ENCODE peak calls at places on chromosomes 4 and X, in four cellular contexts. C is HL-60, R is GM12878, I is K562. B is an unnamed sample.

GRCh38 chrX:96102997-96103396 is 581.6 kb upstream of the DIAPH2 start:
- DNase-seq in C (no peak), R (no peak), I (no peak), B (no peak)

GRCh38 chrX:119093991-119094741 is 21.4 kb downstream of the CT47C1 start:
- DNase-seq in C (no peak), R (no peak), I (no peak), B (no peak)

GRCh38 chrX:155864655-155865054 is 16.5 kb upstream of the VAMP7 start:
- DNase-seq in C (no peak), R (no peak), I (no peak), B (no peak)

GRCh38 chr4:2406406-2406805 is 12.0 kb downstream of the ZFYVE28 start:
- DNase-seq in C (no peak), R (no peak), I (no peak), B (no peak)

GRCh38 chr4:84269531-84269930 is 229.6 kb downstream of the NKX6-1 start:
- DNase-seq in C (no peak), R (no peak), I (no peak), B (no peak)

GRCh38 chr4:128386761-128387599 is 99.4 kb upstream of the PGRMC2 start:
- DNase-seq in C (peak; percentile 84), R (no peak), I (peak; percentile 43), B (no peak)

GRCh38 chr4:130125468-130125867 is 1029.5 kb downstream of the C4orf33 start:
- DNase-seq in C (no peak), R (no peak), I (no peak), B (no peak)

GRCh38 chr4:119300388-119301131 is 21.4 kb downstream of the FABP2 start:
- DNase-seq in C (peak; percentile 65), R (peak; percentile 80), I (peak; percentile 87), B (peak; percentile 63)

GRCh38 chr4:127788517-127788916 is 6.4 kb downstream of the HSPA4L start:
- DNase-seq in C (no peak), R (no peak), I (peak; percentile 28), B (no peak)

GRCh38 chr4:55074386-55074785 is 51.0 kb downstream of the KDR start:
- DNase-seq in C (no peak), R (no peak), I (no peak), B (no peak)

GRCh38 chrX:38256019-38256418 is 35.3 kb upstream of the SRPX start:
- DNase-seq in C (no peak), R (no peak), I (no peak), B (no peak)

GRCh38 chrX:43682726-43683125 is 26.6 kb downstream of the MAOA start:
- DNase-seq in C (no peak), R (no peak), I (no peak), B (no peak)

GRCh38 chr4:75643651-75644050 is 13.3 kb upstream of the CDKL2 start:
- DNase-seq in C (no peak), R (no peak), I (no peak), B (no peak)

GRCh38 chr4:147834480-147834879 is 102.6 kb downstream of the ARHGAP10 start:
- DNase-seq in C (no peak), R (no peak), I (no peak), B (no peak)

GRCh38 chr4:169070895-169071218 is 60.8 kb upstream of the CBR4 start:
- DNase-seq in C (no peak), R (no peak), I (no peak), B (no peak)

GRCh38 chr4:8260656-8261111 is 8.9 kb upstream of the HTRA3 start:
- DNase-seq in C (no peak), R (no peak), I (no peak), B (no peak)

GRCh38 chrX:698246-698645 is 67.7 kb downstream of the SHOX start:
- DNase-seq in C (peak; percentile 2), R (no peak), I (no peak), B (no peak)

GRCh38 chrX:148979786-148980185 is 479.4 kb downstream of the AFF2 start:
- DNase-seq in C (no peak), R (no peak), I (no peak), B (no peak)

GRCh38 chr4:20028694-20029093 is 223.0 kb upstream of the SLIT2 start:
- DNase-seq in C (no peak), R (no peak), I (no peak), B (no peak)

GRCh38 chrX:40109288-40110008 is 11.7 kb upstream of the BCOR start:
- DNase-seq in C (no peak), R (no peak), I (no peak), B (no peak)

GRCh38 chr4:24675723-24676122 is 91.4 kb upstream of the DHX15 start:
- DNase-seq in C (peak; percentile 57), R (no peak), I (no peak), B (no peak)

GRCh38 chr4:108361886-108362285 is 193.2 kb upstream of the LEF1 start:
- DNase-seq in C (no peak), R (no peak), I (peak; percentile 36), B (no peak)

GRCh38 chr4:103982454-103982853 is 262.7 kb upstream of the TACR3 start:
- DNase-seq in C (no peak), R (no peak), I (no peak), B (no peak)

GRCh38 chr4:174592256-174592984 is 70.1 kb upstream of the HPGD start:
- DNase-seq in C (no peak), R (no peak), I (no peak), B (no peak)

GRCh38 chr4:148574502-148574901 is 132.3 kb upstream of the NR3C2 start:
- DNase-seq in C (no peak), R (no peak), I (no peak), B (no peak)

GRCh38 chr4:88868510-88868909 is 170.9 kb upstream of the NAP1L5 start:
- DNase-seq in C (no peak), R (no peak), I (no peak), B (no peak)
- TF ChIP-seq POLR2AphosphoS5 in C (no peak), R (no peak), I (no peak), B (no peak)

GRCh38 chr4:74394476-74395136 is 29.7 kb downstream of the EREG start:
- DNase-seq in C (no peak), R (no peak), I (peak; percentile 27), B (no peak)
- TF ChIP-seq SPI1 in C (no peak), R (no peak), I (no peak), B (no peak)

GRCh38 chrX:51803833-51804232 is 60.6 kb downstream of the GSPT2 start:
- DNase-seq in C (no peak), R (no peak), I (no peak), B (no peak)

GRCh38 chrX:51804741-51805140 is 61.5 kb downstream of the GSPT2 start:
- DNase-seq in C (no peak), R (no peak), I (no peak), B (no peak)

GRCh38 chrX:51798701-51799100 is 55.5 kb downstream of the GSPT2 start:
- DNase-seq in C (no peak), R (no peak), I (no peak), B (no peak)

DNA sequence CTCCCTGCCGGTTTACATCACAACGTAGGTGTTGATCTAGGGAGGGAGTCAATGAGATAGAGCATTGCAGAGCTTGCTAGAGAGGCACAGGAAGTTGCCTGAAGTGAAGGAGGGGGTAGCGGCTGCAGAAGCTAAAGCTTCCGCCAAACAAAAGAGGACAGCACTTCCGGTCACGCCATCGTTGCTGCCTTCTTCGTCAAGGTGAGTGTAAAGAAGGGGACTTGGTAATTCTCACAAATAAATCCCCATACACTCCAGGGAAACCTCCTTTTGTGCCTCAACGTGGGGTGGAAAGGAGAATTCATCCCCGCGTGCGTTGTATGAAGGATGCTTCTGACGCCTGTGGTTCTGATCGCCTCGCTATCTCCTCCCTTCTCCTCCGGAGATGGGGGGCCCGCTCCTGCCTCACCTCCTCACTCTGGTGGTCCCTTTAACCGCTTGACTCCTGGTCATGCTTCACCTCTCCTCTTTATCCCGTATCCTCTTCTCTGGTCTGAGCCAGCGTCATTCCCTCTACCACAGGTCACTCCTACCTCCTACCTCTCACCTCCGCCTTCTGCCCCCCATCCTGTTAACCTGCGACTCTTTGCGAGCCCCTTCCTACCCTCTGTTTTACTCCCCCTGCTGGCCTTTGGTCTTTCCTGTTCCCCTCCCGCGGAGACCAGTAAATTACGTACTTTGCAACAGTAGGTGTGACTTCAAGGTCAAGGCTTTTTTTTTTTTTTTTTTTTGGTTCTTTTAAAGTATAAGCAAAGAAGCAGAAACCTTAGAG is 59.9 kb downstream of the GSPT2 start:
- DNase-seq in C (peak; percentile 45), R (peak; percentile 15), I (peak; percentile 29), B (peak; percentile 2)
- TF ChIP-seq POLR2AphosphoS5 in C (no peak), R (peak; percentile 48), I (no peak), B (peak; percentile 46)

DNA sequence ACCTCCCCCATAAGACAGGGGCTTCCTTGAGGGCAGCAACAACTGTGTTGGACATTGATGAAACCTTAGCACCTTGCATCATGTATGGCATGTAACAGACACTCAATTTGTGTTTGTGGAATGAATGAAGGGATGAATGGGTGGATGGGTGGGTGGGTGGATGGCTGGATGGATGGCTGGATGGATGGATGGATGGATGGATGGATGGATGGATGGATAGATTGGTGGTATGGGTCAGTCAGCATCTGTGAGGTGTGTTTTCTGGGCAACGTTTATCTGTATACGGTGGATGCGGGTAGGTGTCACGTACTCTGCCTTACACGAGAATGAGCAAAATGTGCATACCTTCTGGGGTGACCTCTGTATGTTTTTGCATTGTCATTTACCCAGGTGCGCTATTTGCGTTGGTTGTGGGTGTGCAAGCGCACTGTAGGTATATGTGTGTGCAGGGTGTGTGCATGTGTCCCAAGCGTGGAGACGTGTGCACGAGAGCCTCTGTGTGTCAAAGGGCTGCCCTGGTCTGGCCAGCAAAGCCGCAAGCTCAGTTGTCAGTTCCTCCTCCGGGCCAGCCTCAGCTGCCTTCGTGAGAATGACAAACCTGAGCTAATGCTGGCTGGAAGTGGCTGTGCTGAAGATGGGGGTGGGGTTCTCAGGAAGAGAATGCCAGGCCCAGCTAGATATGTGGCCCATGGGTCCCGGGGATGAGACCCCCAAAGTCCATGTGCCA is 26.5 kb downstream of the ELF4 start:
- DNase-seq in C (no peak), R (no peak), I (no peak), B (no peak)
- TF ChIP-seq SPI1 in C (peak; percentile 47), R (peak; percentile 79), I (no peak), B (peak; percentile 85)

DNA sequence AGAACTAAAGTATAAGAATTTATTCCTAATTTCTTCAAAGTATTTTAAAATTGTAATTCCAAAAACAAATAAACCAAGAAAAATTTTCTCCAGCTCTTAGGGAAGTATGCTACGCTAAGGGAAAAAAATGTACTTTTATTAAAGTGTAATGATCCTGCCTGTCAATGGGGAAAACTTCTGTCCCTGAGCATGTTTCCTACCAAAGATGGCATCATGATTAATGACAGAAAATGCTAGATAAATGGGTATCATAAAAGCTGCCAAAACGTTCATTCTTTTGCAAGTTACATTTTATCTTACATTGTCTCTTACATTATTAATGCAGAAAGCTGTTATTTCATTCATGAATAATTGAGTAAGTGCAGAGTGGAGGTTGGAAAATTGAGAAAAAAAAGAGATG is 443.4 kb downstream of the TECRL start:
- DNase-seq in C (no peak), R (no peak), I (no peak), B (no peak)
- TF ChIP-seq POLR2AphosphoS5 in C (no peak), R (no peak), I (no peak), B (no peak)

GRCh38 chr4:37922323-37922722 is 31.4 kb downstream of the TBC1D1 start:
- DNase-seq in C (no peak), R (no peak), I (no peak), B (no peak)
- TF ChIP-seq SPI1 in C (no peak), R (no peak), I (no peak), B (no peak)

GRCh38 chr4:90977726-90978125 is 850.5 kb downstream of the CCSER1 start:
- DNase-seq in C (no peak), R (no peak), I (no peak), B (no peak)

GRCh38 chr4:90982787-90983186 is 855.6 kb downstream of the CCSER1 start:
- DNase-seq in C (no peak), R (no peak), I (no peak), B (no peak)

GRCh38 chr4:90979551-90979950 is 852.4 kb downstream of the CCSER1 start:
- DNase-seq in C (no peak), R (no peak), I (no peak), B (no peak)
- TF ChIP-seq POLR2AphosphoS5 in C (no peak), R (no peak), I (no peak), B (no peak)

B was measured in GM12891.